ENCODE peak calls at places on chromosomes 2 and 18, in six cellular contexts. E is mesothelial cell of epicardium, L is tibial nerve, A is GM10248, M is AG09319, N is HCT116. Y is an unnamed sample.

GRCh38 chr18:8625693-8626092 is 16.5 kb downstream of the RAB12 start:
- DNase-seq in E (no peak), L (no peak), A (no peak), M (no peak), N (no peak), Y (no peak)

GRCh38 chr18:7741640-7742039 is 174.5 kb downstream of the PTPRM start:
- DNase-seq in E (no peak), L (no peak), A (no peak), M (no peak), N (no peak), Y (no peak)

GRCh38 chr2:33498291-33498956 is 22.0 kb downstream of the RASGRP3 start:
- DNase-seq in E (no peak), L (no peak), A (no peak), M (no peak), N (no peak), Y (no peak)

GRCh38 chr2:47631840-47632398 is 151.0 kb upstream of the MSH6 start:
- DNase-seq in E (no peak), L (no peak), A (no peak), M (no peak), N (peak; percentile 54), Y (no peak)

GRCh38 chr2:5691659-5692529 is at the start of gene SOX11:
- DNase-seq in E (peak; percentile 95), L (no peak), A (no peak), M (no peak), N (no peak), Y (no peak)

GRCh38 chr18:49013961-49014604 is 63.3 kb upstream of the SMAD7 start:
- DNase-seq in E (peak; percentile 11), L (peak; percentile 6), A (no peak), M (no peak), N (no peak), Y (no peak)

GRCh38 chr2:227862741-227863588 is 8.5 kb upstream of the DAW1 start:
- DNase-seq in E (no peak), L (no peak), A (no peak), M (no peak), N (peak; percentile 90), Y (no peak)

GRCh38 chr2:173851256-173851655 is 113.9 kb downstream of the SP3 start:
- DNase-seq in E (no peak), L (no peak), A (no peak), M (no peak), N (no peak), Y (no peak)

GRCh38 chr18:448116-448515 is 52.4 kb downstream of the COLEC12 start:
- DNase-seq in E (no peak), L (no peak), A (no peak), M (no peak), N (no peak), Y (no peak)

GRCh38 chr18:39462436-39462835 is 1896.8 kb upstream of the CELF4 start:
- DNase-seq in E (no peak), L (no peak), A (no peak), M (no peak), N (no peak), Y (no peak)

GRCh38 chr2:208360259-208361076 is 46.1 kb upstream of the PTH2R start:
- DNase-seq in E (no peak), L (no peak), A (peak; percentile 13), M (no peak), N (no peak), Y (no peak)

GRCh38 chr2:157875720-157876065 is 437 bp downstream of the ACVR1 start:
- DNase-seq in E (peak; percentile 49), L (peak; percentile 15), A (peak; percentile 57), M (no peak), N (no peak), Y (no peak)

GRCh38 chr2:157444643-157445040 is 753 bp upstream of the CYTIP start:
- DNase-seq in E (no peak), L (no peak), A (no peak), M (no peak), N (no peak), Y (no peak)

GRCh38 chr2:25878361-25879132 is at the start of gene ASXL2:
- DNase-seq in E (peak; percentile 97), L (peak; percentile 93), A (peak; percentile 95), M (peak; percentile 91), N (peak; percentile 93), Y (peak; percentile 97)
- TF ChIP-seq CTCF in E (no peak), L (no peak), A (no peak), M (no peak), N (no peak), Y (no peak)

GRCh38 chr2:241105641-241106040 is 3.6 kb upstream of the MTERF4 start:
- DNase-seq in E (no peak), L (no peak), A (no peak), M (no peak), N (no peak), Y (no peak)

GRCh38 chr2:241107384-241107783 is 5.3 kb upstream of the MTERF4 start:
- DNase-seq in E (no peak), L (no peak), A (no peak), M (no peak), N (no peak), Y (no peak)

GRCh38 chr2:241099246-241099645 is 2.8 kb downstream of the MTERF4 start:
- DNase-seq in E (no peak), L (no peak), A (no peak), M (no peak), N (no peak), Y (no peak)

GRCh38 chr2:241103176-241103595 is 1.1 kb upstream of the MTERF4 start:
- DNase-seq in E (no peak), L (no peak), A (no peak), M (no peak), N (no peak), Y (no peak)

GRCh38 chr2:241102239-241102803 is at the start of gene MTERF4:
- DNase-seq in E (peak; percentile 74), L (peak; percentile 60), A (peak; percentile 90), M (peak; percentile 42), N (peak; percentile 59), Y (peak; percentile 79)
- TF ChIP-seq CTCF in E (no peak), L (no peak), A (no peak), M (no peak), N (no peak), Y (no peak)

GRCh38 chr2:69805887-69806286 is 23.6 kb upstream of the GMCL1 start:
- DNase-seq in E (no peak), L (no peak), A (no peak), M (no peak), N (no peak), Y (no peak)

GRCh38 chr2:69804416-69804815 is 25.0 kb upstream of the GMCL1 start:
- DNase-seq in E (no peak), L (no peak), A (no peak), M (no peak), N (no peak), Y (no peak)

GRCh38 chr2:69811018-69811417 is 18.4 kb upstream of the GMCL1 start:
- DNase-seq in E (no peak), L (no peak), A (no peak), M (no peak), N (no peak), Y (no peak)

GRCh38 chr2:69810550-69810949 is 18.9 kb upstream of the GMCL1 start:
- DNase-seq in E (no peak), L (no peak), A (no peak), M (no peak), N (no peak), Y (no peak)

DNA sequence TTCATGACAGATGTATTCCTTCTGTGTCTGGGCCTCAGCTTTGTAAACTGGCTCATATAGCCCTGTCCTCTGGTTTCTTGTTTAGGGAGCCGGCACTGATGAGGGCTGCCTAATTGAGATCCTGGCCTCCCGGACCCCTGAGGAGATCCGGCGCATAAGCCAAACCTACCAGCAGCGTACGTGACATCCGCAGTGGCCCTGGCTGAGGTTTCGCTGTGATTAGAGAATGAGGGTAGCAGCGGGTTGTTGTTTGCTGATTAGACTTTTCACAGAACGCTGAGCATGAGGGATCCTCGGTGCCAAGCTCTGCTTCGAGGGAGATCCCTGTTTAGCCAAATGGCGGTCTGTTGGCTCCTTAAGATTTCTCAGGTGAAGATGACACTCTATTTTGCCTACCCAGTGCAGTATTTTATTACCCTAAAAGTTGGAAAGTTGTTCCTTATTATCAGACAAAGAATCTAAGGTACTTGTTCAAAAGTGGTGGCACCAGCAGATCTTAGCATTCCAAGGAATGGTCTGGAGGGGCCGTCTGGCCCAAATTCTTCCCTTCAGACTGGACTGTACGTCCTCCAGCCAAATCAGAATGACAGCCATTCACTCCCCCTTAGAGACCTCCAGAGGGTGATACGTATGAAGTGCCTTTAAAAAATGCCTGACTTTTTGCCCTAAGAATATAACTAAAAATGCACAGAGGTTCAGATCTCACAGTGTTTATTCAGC is 21.5 kb upstream of the GMCL1 start:
- DNase-seq in E (no peak), L (no peak), A (no peak), M (no peak), N (no peak), Y (no peak)
- TF ChIP-seq CTCF in E (no peak), L (no peak), A (no peak), M (no peak), N (no peak), Y (no peak)

GRCh38 chr2:166360426-166360825 is 15.3 kb downstream of the SCN9A start:
- DNase-seq in E (no peak), L (no peak), A (no peak), M (no peak), N (no peak), Y (no peak)
- TF ChIP-seq CTCF in E (no peak), L (no peak), A (no peak), M (no peak), N (no peak), Y (no peak)

DNA sequence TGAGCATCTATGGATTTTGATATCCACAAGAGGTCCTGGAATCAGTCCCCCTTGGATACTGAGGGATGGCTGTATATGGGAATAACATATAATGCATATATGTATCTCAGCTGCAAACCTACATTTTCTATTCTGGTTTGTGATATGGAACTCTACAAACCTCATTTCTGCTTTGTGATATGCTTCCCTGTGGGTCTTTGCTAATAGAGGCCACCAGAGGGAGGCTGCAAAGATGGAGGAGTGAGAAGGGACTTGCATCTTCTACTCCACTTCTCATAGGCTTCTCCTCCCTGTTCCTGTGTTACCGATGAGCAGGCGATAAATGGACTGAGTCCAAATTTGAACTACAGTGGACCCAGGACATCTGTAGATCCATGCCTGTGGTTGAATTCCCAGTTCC is 37.8 kb downstream of the ARID5A start:
- DNase-seq in E (no peak), L (no peak), A (no peak), M (no peak), N (no peak), Y (no peak)
- TF ChIP-seq CTCF in E (no peak), L (no peak), A (no peak), M (no peak), N (peak; percentile 24), Y (no peak)